ENCODE peak calls at places on chromosome 12, in four cellular contexts. G is GM23248, W is hepatocyte, H is fibroblast of lung. T is an unnamed sample.
A peak's percentile ranks its signal among the peaks of the same experiment; 100 is the strongest.

GRCh38 chr12:73612571-73612970 is 925.1 kb upstream of the ATXN7L3B start:
- DNase-seq in G (no peak), W (peak; percentile 53), H (no peak), T (peak; percentile 15)

GRCh38 chr12:85821759-85822158 is 14.4 kb downstream of the RASSF9 start:
- DNase-seq in G (no peak), W (no peak), H (no peak), T (peak; percentile 64)

GRCh38 chr12:130044991-130045621 is 117.2 kb upstream of the FZD10 start:
- DNase-seq in G (no peak), W (peak; percentile 64), H (no peak), T (no peak)

GRCh38 chr12:11746024-11746771 is 96.7 kb downstream of the ETV6 start:
- DNase-seq in G (peak; percentile 26), W (no peak), H (peak; percentile 82), T (peak; percentile 72)

GRCh38 chr12:11649413-11650278 is at the start of gene ETV6:
- DNase-seq in G (peak; percentile 90), W (peak; percentile 87), H (peak; percentile 94), T (peak; percentile 80)

GRCh38 chr12:81888961-81889360 is 129.8 kb upstream of the PPFIA2 start:
- DNase-seq in G (no peak), W (no peak), H (no peak), T (no peak)

GRCh38 chr12:2114071-2114470 is 61.3 kb downstream of the CACNA1C start:
- DNase-seq in G (peak; percentile 34), W (no peak), H (no peak), T (no peak)

GRCh38 chr12:43277630-43278267 is 274.3 kb downstream of the ADAMTS20 start:
- DNase-seq in G (peak; percentile 83), W (peak; percentile 25), H (peak; percentile 86), T (peak; percentile 92)

DNA sequence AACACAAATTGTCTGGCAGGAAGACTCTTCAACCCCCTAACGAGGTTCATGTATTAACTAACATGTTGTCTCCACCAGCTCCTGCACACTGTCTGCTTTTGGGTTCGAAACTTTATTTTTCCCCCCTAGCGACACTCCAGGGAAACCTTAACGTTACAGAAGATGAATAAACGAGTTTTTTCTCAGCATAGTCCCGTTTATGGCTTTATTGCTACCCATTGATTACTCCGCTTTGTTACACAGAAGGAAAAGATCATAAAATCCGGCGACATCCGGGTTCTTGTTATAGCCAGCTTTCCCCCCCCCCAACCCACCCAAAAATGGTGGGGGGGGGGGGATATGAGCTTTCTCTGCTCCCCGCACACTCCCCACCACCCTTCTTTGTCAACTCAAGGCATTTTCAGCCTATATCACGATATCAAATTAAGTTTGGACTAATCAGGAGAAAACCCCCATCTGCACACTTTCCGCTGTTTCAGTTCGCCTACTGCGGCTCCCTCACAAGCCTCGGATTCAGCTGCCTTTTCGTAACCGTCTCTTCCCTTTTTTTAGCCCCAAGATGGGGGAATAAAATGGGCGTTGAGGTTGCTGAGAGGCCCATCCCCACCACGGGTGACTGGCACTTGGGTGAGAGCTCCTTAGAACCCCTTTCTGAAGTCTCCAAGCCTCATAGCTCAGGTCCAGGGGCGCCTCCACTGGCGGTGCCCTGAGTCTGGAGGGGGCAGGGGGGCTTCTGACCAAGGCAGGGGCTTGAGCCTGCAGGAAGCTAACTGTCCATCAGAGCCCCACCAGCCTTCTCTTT is 1.4 kb upstream of the HOXC6 start:
- DNase-seq in G (peak; percentile 47), W (no peak), H (no peak), T (no peak)
- TF ChIP-seq EZH2 in G (no peak), W (peak; percentile 51), H (peak; percentile 9), T (no peak)

GRCh38 chr12:125187780-125188741 is 122.8 kb downstream of the AACS start:
- DNase-seq in G (no peak), W (no peak), H (no peak), T (peak; percentile 13)
- TF ChIP-seq EZH2 in G (peak; percentile 93), W (no peak), H (peak; percentile 91), T (no peak)

GRCh38 chr12:8014836-8015235 is 17.7 kb upstream of the FOXJ2 start:
- DNase-seq in G (peak; percentile 36), W (no peak), H (no peak), T (no peak)

GRCh38 chr12:8018666-8019581 is 13.6 kb upstream of the FOXJ2 start:
- DNase-seq in G (no peak), W (no peak), H (peak; percentile 16), T (no peak)
- TF ChIP-seq EZH2 in G (peak; percentile 83), W (peak; percentile 95), H (peak; percentile 88), T (no peak)

DNA sequence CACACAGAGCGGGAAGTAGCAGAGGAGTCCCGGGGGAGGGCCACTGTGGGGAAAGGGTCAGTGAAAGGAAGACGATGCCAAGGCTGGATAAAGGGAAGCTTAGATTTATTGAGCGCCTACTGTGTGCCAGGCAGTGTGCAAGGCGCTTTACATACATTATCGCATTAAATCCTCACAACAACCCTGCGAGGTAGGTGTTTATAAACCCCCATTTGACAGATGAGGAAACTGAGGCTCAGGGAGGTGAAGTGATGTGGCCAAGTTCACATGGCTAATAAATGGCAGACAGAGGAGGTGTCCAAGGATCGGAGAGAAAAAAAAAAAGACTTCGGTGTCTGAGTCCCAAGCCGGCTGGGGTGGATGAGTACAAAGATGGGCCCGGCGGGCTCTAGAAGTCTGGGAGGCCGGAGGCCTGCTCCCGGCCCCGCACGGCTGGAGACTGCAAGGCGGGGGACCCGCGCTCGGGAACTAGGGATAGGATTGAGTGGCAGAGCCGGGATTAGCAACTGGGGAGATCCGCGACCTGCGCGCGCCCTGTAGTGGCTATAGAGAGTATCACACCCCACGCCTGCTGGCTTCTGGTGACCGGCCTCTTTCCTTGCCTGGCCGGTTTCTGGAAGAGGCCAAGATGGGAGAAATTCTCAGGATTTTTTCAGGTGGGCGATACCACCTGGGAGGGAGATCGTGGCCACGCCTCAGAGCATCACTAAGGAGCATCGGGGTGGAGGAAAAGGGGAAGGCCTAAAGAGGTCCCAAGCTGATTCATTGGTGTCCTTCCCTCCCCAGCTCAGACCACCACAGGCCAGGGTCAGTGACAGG is 3.9 kb downstream of the DDN start:
- DNase-seq in G (peak; percentile 93), W (peak; percentile 94), H (peak; percentile 68), T (peak; percentile 87)
- TF ChIP-seq EZH2 in G (no peak), W (no peak), H (peak; percentile 51), T (no peak)

GRCh38 chr12:9367201-9367600 is 159.0 kb upstream of the PZP start:
- DNase-seq in G (no peak), W (no peak), H (no peak), T (no peak)

GRCh38 chr12:9365296-9365695 is 157.1 kb upstream of the PZP start:
- DNase-seq in G (peak; percentile 51), W (no peak), H (peak; percentile 78), T (no peak)

GRCh38 chr12:9363145-9363544 is 154.9 kb upstream of the PZP start:
- DNase-seq in G (no peak), W (no peak), H (no peak), T (no peak)

GRCh38 chr12:9361879-9362326 is 153.7 kb upstream of the PZP start:
- DNase-seq in G (no peak), W (no peak), H (no peak), T (no peak)

DNA sequence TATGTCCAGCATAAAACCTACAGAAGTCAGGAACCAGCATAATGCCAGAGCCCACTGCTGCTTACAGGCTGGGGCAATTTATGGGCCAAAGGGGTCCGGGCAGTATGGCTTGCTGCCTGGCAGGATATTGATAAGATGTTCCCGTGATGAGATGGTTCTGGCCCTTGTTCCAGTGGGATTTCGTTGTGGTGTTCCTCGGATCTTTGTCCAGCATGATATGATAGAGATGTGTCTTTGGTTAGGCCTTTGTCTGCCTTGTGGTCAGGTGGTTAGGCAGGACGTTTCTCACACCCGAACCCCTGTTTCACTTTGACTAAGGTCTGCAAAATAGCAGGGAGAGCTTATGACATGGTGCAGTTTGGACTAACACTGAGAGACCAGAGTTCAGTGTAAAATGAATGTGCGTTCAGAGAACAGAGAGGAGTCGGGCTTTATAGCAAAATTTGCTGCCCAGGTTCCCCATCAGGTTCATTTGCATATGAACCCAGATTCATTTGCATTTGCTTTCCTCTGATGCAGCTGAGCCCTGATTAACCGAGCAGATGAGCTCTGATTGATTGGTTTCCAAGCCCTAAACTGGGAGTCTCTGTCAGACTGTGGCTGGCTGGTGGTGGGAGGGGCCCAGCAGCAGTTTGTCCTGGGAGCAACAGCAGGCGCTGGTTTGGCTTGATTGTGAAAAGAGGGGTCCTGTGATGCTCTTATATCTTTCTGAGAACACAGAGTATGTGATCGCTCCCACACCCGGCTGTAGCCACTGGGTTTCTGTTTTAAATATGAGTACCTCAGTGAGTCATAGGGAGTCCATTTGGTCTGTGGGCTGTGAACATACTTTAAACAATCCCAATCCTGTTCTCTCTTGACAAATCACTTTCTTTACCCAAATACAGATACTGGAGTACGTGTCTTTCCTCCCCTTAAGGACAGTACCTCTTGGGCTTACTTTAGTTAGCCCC is 156.3 kb upstream of the PZP start:
- DNase-seq in G (peak; percentile 84), W (no peak), H (peak; percentile 89), T (peak; percentile 12)
- TF ChIP-seq EZH2 in G (no peak), W (no peak), H (no peak), T (no peak)

DNA sequence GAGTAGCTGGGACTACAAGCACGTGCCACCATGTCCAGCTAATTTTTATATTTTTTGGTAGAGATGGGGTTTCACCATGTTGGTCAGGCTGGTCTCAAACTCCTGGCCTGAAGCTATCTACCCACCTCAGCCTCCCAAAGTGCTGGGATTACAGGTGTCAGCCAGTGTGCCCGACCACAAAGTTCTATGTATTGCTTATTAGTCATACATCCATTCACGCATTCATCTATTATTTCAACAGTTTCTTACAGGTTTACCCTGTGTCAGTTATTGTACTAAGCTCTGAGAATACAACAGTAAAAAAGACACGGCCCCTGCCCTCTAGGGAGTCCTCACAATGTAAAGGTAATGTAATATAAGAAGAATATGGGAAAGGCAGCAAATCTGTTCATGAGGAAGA is 188.9 kb upstream of the BTG1 start:
- DNase-seq in G (no peak), W (no peak), H (no peak), T (peak; percentile 23)
- TF ChIP-seq EZH2 in G (no peak), W (no peak), H (no peak), T (no peak)

DNA sequence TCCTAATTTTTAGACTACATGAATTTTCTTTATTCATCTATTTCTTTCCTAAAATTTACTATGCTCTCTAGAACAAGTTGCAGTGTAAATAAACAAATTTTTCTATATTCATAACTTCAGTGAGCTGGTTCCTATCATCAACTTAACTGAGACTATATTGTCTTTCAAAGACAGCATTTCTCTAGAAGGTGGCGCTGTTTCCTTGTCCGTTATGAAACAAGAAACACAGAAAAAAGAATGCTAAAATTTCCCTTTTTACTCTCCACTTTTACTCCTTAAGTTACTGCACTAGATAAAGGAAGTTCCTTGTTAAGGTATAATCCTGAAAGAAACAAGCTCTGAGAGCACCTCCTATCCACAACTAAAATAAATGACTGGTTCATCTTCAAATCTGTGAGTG is 8.2 kb upstream of the CLEC2A start:
- DNase-seq in G (peak; percentile 26), W (peak; percentile 15), H (no peak), T (peak; percentile 35)
- TF ChIP-seq EZH2 in G (no peak), W (no peak), H (no peak), T (no peak)

DNA sequence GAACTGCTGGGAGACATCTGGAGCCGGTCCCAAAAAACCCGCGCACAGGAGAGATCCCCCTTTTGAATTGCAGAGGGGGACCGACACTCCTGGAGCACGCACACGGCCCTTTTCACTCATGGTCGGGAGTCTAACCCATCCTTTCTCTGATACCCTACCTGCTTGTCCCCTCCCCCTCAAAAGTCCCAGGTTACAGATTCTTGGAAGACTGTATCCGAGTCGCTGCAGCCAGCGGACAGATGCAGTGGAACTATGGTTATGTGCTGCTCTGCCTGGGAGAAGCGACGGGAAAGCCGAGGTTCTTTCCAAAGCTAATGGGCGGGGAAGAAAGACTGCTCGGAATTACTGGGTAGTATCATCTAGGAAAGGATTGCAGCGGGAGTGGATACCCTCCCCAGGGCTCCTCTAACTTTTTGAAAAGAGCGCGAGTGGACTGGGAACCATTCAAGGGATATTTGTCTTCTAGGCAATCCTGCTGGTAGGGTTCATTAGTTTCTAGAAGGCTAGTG is 1.5 kb downstream of the PTHLH start:
- DNase-seq in G (peak; percentile 37), W (peak; percentile 16), H (peak; percentile 44), T (peak; percentile 90)
- TF ChIP-seq EZH2 in G (no peak), W (peak; percentile 62), H (peak; percentile 78), T (no peak)

GRCh38 chr12:52007158-52007921 is 594 bp downstream of the TAMALIN start:
- DNase-seq in G (peak; percentile 42), W (no peak), H (no peak), T (no peak)
- TF ChIP-seq EZH2 in G (peak; percentile 55), W (peak; percentile 75), H (peak; percentile 95), T (no peak)

T was measured in PC-3.